ENCODE peak calls at places on chromosomes 7 and 10, in four cellular contexts. Q is IMR-90, K is mesendoderm, L is H1. C is an unnamed sample.

GRCh38 chr10:16787361-16787791 is 29.8 kb downstream of the RSU1 start:
- DNase-seq in Q (no peak), K (no peak), L (no peak), C (no peak)

GRCh38 chr7:106101726-106102125 is 10.4 kb downstream of the SYPL1 start:
- DNase-seq in Q (peak; percentile 3), K (no peak), L (no peak), C (no peak)

GRCh38 chr7:14924398-14924797 is 21.8 kb upstream of the DGKB start:
- DNase-seq in Q (no peak), K (no peak), L (no peak), C (no peak)

GRCh38 chr7:73423519-73424485 is 9.8 kb upstream of the FZD9 start:
- DNase-seq in Q (peak; percentile 26), K (no peak), L (no peak), C (peak; percentile 68)

GRCh38 chr10:132518572-132519381 is 18.8 kb upstream of the INPP5A start:
- DNase-seq in Q (no peak), K (peak; percentile 90), L (no peak), C (peak; percentile 92)

GRCh38 chr7:50662059-50662689 is 97.0 kb upstream of the DDC start:
- DNase-seq in Q (no peak), K (no peak), L (no peak), C (no peak)

GRCh38 chr10:132328738-132329137 is 3.3 kb upstream of the LRRC27 start:
- DNase-seq in Q (no peak), K (no peak), L (no peak), C (no peak)

GRCh38 chr10:103444478-103444877 is 7.7 kb downstream of the CALHM2 start:
- DNase-seq in Q (no peak), K (no peak), L (no peak), C (no peak)

GRCh38 chr10:103451871-103452713 is at the start of gene CALHM2:
- DNase-seq in Q (peak; percentile 41), K (peak; percentile 73), L (no peak), C (peak; percentile 72)

GRCh38 chr10:29471483-29471859 is 163.3 kb downstream of the SVIL start:
- DNase-seq in Q (peak; percentile 90), K (peak; percentile 33), L (no peak), C (no peak)

GRCh38 chr7:158548726-158549125 is 38.9 kb downstream of the PTPRN2 start:
- DNase-seq in Q (no peak), K (no peak), L (no peak), C (no peak)

GRCh38 chr10:110834622-110835219 is 37.0 kb upstream of the PDCD4 start:
- DNase-seq in Q (no peak), K (peak; percentile 83), L (no peak), C (peak; percentile 67)

GRCh38 chr7:14747701-14748100 is 154.8 kb downstream of the DGKB start:
- DNase-seq in Q (no peak), K (no peak), L (no peak), C (no peak)

GRCh38 chr10:5968681-5969453 is 8.5 kb downstream of the IL15RA start:
- DNase-seq in Q (no peak), K (no peak), L (no peak), C (no peak)

GRCh38 chr7:45073843-45074737 is 14.7 kb downstream of the NACAD start:
- DNase-seq in Q (no peak), K (no peak), L (no peak), C (no peak)

GRCh38 chr7:11437987-11438386 is 394.0 kb downstream of the THSD7A start:
- DNase-seq in Q (peak; percentile 7), K (no peak), L (no peak), C (no peak)

GRCh38 chr7:94700926-94701554 is 45.1 kb upstream of the SGCE start:
- DNase-seq in Q (peak; percentile 19), K (no peak), L (no peak), C (no peak)

GRCh38 chr10:133044502-133044901 is 43.2 kb upstream of the ADGRA1 start:
- DNase-seq in Q (no peak), K (no peak), L (no peak), C (no peak)

GRCh38 chr7:79749851-79750250 is 296.4 kb upstream of the MAGI2 start:
- DNase-seq in Q (no peak), K (no peak), L (no peak), C (no peak)

GRCh38 chr7:93515144-93515543 is 59.4 kb downstream of the CALCR start:
- DNase-seq in Q (no peak), K (no peak), L (no peak), C (no peak)

GRCh38 chr10:62626817-62627216 is 177.7 kb upstream of the ADO start:
- DNase-seq in Q (peak; percentile 59), K (peak; percentile 27), L (no peak), C (no peak)

GRCh38 chr7:8391353-8392062 is 41.9 kb upstream of the NXPH1 start:
- DNase-seq in Q (no peak), K (peak; percentile 69), L (no peak), C (no peak)

GRCh38 chr7:518630-519428 is 817 bp downstream of the PDGFA start:
- DNase-seq in Q (peak; percentile 71), K (peak; percentile 68), L (no peak), C (peak; percentile 74)

GRCh38 chr7:77651544-77652162 is 44.6 kb upstream of the RSBN1L start:
- DNase-seq in Q (peak; percentile 47), K (peak; percentile 44), L (no peak), C (no peak)

GRCh38 chr10:102511562-102512274 is 7.9 kb downstream of the SUFU start:
- DNase-seq in Q (no peak), K (no peak), L (no peak), C (no peak)

GRCh38 chr7:75993689-75994387 is 557 bp downstream of the TMEM120A start:
- DNase-seq in Q (peak; percentile 38), K (peak; percentile 71), L (no peak), C (peak; percentile 82)

GRCh38 chr10:29714096-29714874 is 79.5 kb upstream of the SVIL start:
- DNase-seq in Q (peak; percentile 93), K (no peak), L (no peak), C (no peak)

GRCh38 chr10:100655760-100656421 is 89.5 kb upstream of the PAX2 start:
- DNase-seq in Q (no peak), K (no peak), L (no peak), C (no peak)

GRCh38 chr7:155576900-155577508 is 30.6 kb upstream of the CNPY1 start:
- DNase-seq in Q (no peak), K (no peak), L (no peak), C (no peak)

GRCh38 chr7:115678049-115678982 is 352.2 kb downstream of the TFEC start:
- DNase-seq in Q (peak; percentile 74), K (no peak), L (no peak), C (no peak)

GRCh38 chr10:55627526-55628170 is 733.4 kb downstream of the ZWINT start:
- DNase-seq in Q (no peak), K (peak; percentile 84), L (no peak), C (peak; percentile 64)

GRCh38 chr10:76202777-76203176 is 771.4 kb downstream of the LRMDA start:
- DNase-seq in Q (peak; percentile 60), K (no peak), L (no peak), C (no peak)

GRCh38 chr10:5485290-5485689 is 14.1 kb downstream of the CALML5 start:
- DNase-seq in Q (no peak), K (no peak), L (no peak), C (no peak)

GRCh38 chr7:74106846-74107245 is 23.2 kb downstream of the LIMK1 start:
- DNase-seq in Q (no peak), K (no peak), L (no peak), C (no peak)

GRCh38 chr7:142439739-142440138 is 181.9 kb upstream of the PRSS58 start:
- DNase-seq in Q (no peak), K (no peak), L (no peak), C (no peak)
- H2BK120ac ChIP-seq in Q (peak overlapping the region; percentile 99), K (no peak overlapping the region), L (no peak overlapping the region), C (no peak overlapping the region)

GRCh38 chr7:88219781-88220747 is at the start of gene SRI:
- DNase-seq in Q (peak; percentile 72), K (peak; percentile 88), L (peak; percentile 41), C (peak; percentile 82)
- H2BK5ac ChIP-seq in Q (peak within 1 kb of the TSS; percentile 99), K (peak within 1 kb of the TSS; percentile 96), L (peak within 1 kb of the TSS; percentile 99), C (peak within 1 kb of the TSS; percentile 94)

DNA sequence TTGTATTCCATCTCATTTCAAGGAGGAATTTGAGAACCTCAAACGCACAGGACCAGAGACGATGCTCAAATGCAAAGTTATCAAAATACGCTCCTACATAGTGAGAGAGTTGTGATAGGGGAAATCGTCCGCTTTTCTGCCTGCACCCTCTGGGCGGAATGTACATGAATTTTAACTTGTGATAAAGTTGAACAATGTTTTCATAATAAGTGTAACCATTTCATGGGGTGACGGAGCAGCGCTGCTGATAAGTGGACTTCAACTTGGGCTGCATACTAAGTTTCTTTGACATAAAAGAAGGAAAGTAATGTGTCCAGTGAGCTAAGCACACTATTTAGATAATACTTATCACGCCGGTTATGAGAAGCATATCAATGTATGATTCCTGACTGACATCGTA is 497.5 kb upstream of the MGMT start:
- DNase-seq in Q (no peak), K (no peak), L (no peak), C (no peak)
- H3K56ac ChIP-seq in Q (no peak overlapping the region), K (no peak overlapping the region), L (no peak overlapping the region), C (no peak overlapping the region)

GRCh38 chr10:70684841-70685457 is 12.6 kb downstream of the ADAMTS14 start:
- DNase-seq in Q (no peak), K (peak; percentile 29), L (no peak), C (no peak)
- H2BK120ac ChIP-seq in Q (no peak overlapping the region), K (no peak overlapping the region), L (no peak overlapping the region), C (no peak overlapping the region)

DNA sequence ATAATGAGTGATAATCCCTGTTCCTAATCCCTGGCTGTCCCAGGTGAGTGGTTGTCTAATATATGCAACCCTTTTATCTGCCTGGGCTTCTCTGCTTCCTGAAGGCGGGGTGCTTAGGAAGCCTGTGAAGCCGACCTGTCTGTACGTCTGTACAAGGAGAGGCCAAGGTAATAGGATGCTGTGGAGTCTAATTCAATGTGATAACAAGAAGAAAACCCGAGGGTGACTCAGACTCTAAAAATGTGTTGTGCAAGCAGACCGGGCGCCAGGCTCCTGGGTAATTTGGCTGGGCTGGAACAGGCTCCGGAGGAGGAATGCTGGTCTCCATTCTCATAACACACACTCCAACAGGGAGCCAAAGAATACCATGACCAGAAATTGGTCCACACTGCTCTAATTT is 43.6 kb downstream of the THNSL1 start:
- DNase-seq in Q (peak; percentile 75), K (peak; percentile 53), L (no peak), C (no peak)
- H2BK5ac ChIP-seq in Q (no peak overlapping the region), K (no peak overlapping the region), L (no peak overlapping the region), C (no peak overlapping the region)

GRCh38 chr7:40199076-40199802 is 64.4 kb downstream of the SUGCT start:
- DNase-seq in Q (peak; percentile 63), K (peak; percentile 24), L (no peak), C (no peak)
- H3K56ac ChIP-seq in Q (no peak overlapping the region), K (no peak overlapping the region), L (no peak overlapping the region), C (no peak overlapping the region)

DNA sequence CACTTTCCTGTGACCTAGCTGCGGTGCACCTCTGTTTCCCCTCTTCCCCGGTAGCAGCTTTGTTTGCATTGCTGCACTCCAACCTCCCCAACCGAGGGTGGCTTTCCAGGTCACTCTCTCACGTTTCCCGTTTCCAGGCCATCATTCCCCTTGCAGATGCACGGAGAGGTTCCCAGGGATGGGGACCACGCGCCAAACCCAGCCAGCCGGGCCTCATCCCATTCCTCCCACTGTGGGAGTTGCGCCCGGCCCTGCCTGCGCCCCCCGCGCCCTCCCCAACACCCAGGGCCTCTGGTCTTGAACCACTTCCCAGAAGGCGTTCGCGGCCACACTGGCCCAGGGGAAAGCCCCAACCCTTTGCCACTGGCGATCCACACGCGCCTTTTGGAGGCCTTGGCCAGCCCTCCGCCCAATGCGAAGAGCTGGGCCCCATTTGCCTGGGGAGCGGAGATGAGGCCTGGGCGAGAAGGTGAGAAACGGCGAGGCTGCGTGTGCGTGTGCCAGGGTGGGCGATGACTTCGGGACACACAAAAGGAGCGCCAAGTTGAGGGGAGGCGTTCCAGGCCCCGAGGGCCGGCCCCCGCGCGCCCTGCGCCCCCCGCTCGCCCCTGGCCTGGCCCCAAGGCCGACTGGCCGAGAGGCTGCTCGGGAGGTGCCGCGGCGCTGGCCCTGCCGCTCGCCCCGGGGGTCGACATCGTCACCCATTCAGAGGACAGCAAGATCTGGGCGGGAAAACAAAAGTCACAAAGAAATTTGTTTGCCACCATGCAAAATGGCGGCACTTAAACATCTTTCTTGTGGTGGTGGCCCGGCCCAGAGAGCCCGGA is 15.9 kb downstream of the SKIDA1 start:
- DNase-seq in Q (no peak), K (peak; percentile 89), L (no peak), C (no peak)
- H2BK120ac ChIP-seq in Q (peak overlapping the region; percentile 9), K (peak overlapping the region; percentile 98), L (peak overlapping the region; percentile 89), C (peak overlapping the region; percentile 96)